ENCODE peak calls at places on chromosomes 5 and 9, in seven cellular contexts. One of them, this sample, is unnamed. For H3K9me3, the result is how much of the 10 kb centered on the place peaks cover.

GRCh38 chr9:112299514-112299913 is 33.9 kb downstream of the PTBP3 start:
- DNase-seq in naive thymus-derived CD4-positive, alpha-beta T cell: no peak
- DNase-seq in upper lobe of right lung: no peak
- DNase-seq in aorta: no peak
- DNase-seq in adrenal gland: no peak
- DNase-seq in neuronal stem cell: no peak
- DNase-seq in CD8-positive, alpha-beta memory T cell: no peak
- DNase-seq in this sample: no peak

GRCh38 chr5:138874771-138875628 is at the start of gene LRRTM2:
- DNase-seq in naive thymus-derived CD4-positive, alpha-beta T cell: no peak
- DNase-seq in upper lobe of right lung: no peak
- DNase-seq in aorta: no peak
- DNase-seq in adrenal gland: no peak
- DNase-seq in neuronal stem cell: no peak
- DNase-seq in CD8-positive, alpha-beta memory T cell: no peak
- DNase-seq in this sample: no peak

GRCh38 chr5:15627109-15627508 is 127.1 kb downstream of the FBXL7 start:
- DNase-seq in naive thymus-derived CD4-positive, alpha-beta T cell: no peak
- DNase-seq in upper lobe of right lung: no peak
- DNase-seq in aorta: no peak
- DNase-seq in adrenal gland: no peak
- DNase-seq in neuronal stem cell: no peak
- DNase-seq in CD8-positive, alpha-beta memory T cell: no peak
- DNase-seq in this sample: no peak

GRCh38 chr5:111848374-111848914 is 91.5 kb upstream of the NREP start:
- DNase-seq in naive thymus-derived CD4-positive, alpha-beta T cell: no peak
- DNase-seq in upper lobe of right lung: no peak
- DNase-seq in aorta: no peak
- DNase-seq in adrenal gland: no peak
- DNase-seq in neuronal stem cell: no peak
- DNase-seq in CD8-positive, alpha-beta memory T cell: no peak
- DNase-seq in this sample: no peak

GRCh38 chr5:68137451-68138190 is 77.9 kb upstream of the PIK3R1 start:
- DNase-seq in naive thymus-derived CD4-positive, alpha-beta T cell: no peak
- DNase-seq in upper lobe of right lung: no peak
- DNase-seq in aorta: no peak
- DNase-seq in adrenal gland: no peak
- DNase-seq in neuronal stem cell: no peak
- DNase-seq in CD8-positive, alpha-beta memory T cell: no peak
- DNase-seq in this sample: no peak

GRCh38 chr9:16419124-16419523 is 451.3 kb downstream of the BNC2 start:
- DNase-seq in naive thymus-derived CD4-positive, alpha-beta T cell: no peak
- DNase-seq in upper lobe of right lung: no peak
- DNase-seq in aorta: no peak
- DNase-seq in adrenal gland: no peak
- DNase-seq in neuronal stem cell: no peak
- DNase-seq in CD8-positive, alpha-beta memory T cell: no peak
- DNase-seq in this sample: no peak

GRCh38 chr9:16028516-16028915 is 475.7 kb downstream of the CCDC171 start:
- DNase-seq in naive thymus-derived CD4-positive, alpha-beta T cell: no peak
- DNase-seq in upper lobe of right lung: no peak
- DNase-seq in aorta: no peak
- DNase-seq in adrenal gland: no peak
- DNase-seq in neuronal stem cell: no peak
- DNase-seq in CD8-positive, alpha-beta memory T cell: no peak
- DNase-seq in this sample: no peak

GRCh38 chr9:10396641-10397040 is 216.2 kb downstream of the PTPRD start:
- DNase-seq in naive thymus-derived CD4-positive, alpha-beta T cell: no peak
- DNase-seq in upper lobe of right lung: no peak
- DNase-seq in aorta: no peak
- DNase-seq in adrenal gland: no peak
- DNase-seq in neuronal stem cell: no peak
- DNase-seq in CD8-positive, alpha-beta memory T cell: no peak
- DNase-seq in this sample: no peak

GRCh38 chr9:133202145-133202513 is 6.9 kb downstream of the OBP2B start:
- DNase-seq in naive thymus-derived CD4-positive, alpha-beta T cell: no peak
- DNase-seq in upper lobe of right lung: peak
- DNase-seq in aorta: no peak
- DNase-seq in adrenal gland: no peak
- DNase-seq in neuronal stem cell: no peak
- DNase-seq in CD8-positive, alpha-beta memory T cell: no peak
- DNase-seq in this sample: no peak

GRCh38 chr9:128136816-128137793 is 9.6 kb upstream of the PTGES2 start:
- DNase-seq in naive thymus-derived CD4-positive, alpha-beta T cell: no peak
- DNase-seq in upper lobe of right lung: no peak
- DNase-seq in aorta: no peak
- DNase-seq in adrenal gland: no peak
- DNase-seq in neuronal stem cell: no peak
- DNase-seq in CD8-positive, alpha-beta memory T cell: no peak
- DNase-seq in this sample: no peak

GRCh38 chr5:2656186-2656585 is 95.3 kb downstream of the IRX2 start:
- DNase-seq in naive thymus-derived CD4-positive, alpha-beta T cell: no peak
- DNase-seq in upper lobe of right lung: no peak
- DNase-seq in aorta: peak
- DNase-seq in adrenal gland: no peak
- DNase-seq in neuronal stem cell: no peak
- DNase-seq in CD8-positive, alpha-beta memory T cell: no peak
- DNase-seq in this sample: no peak

GRCh38 chr9:14343948-14344547 is 30.1 kb upstream of the NFIB start:
- DNase-seq in naive thymus-derived CD4-positive, alpha-beta T cell: no peak
- DNase-seq in upper lobe of right lung: no peak
- DNase-seq in aorta: no peak
- DNase-seq in adrenal gland: no peak
- DNase-seq in neuronal stem cell: no peak
- DNase-seq in CD8-positive, alpha-beta memory T cell: no peak
- DNase-seq in this sample: no peak

GRCh38 chr5:44885903-44886302 is 77.2 kb downstream of the MRPS30 start:
- DNase-seq in naive thymus-derived CD4-positive, alpha-beta T cell: no peak
- DNase-seq in upper lobe of right lung: no peak
- DNase-seq in aorta: no peak
- DNase-seq in adrenal gland: no peak
- DNase-seq in neuronal stem cell: no peak
- DNase-seq in CD8-positive, alpha-beta memory T cell: no peak
- DNase-seq in this sample: no peak

GRCh38 chr9:125409637-125410521 is 148.3 kb downstream of the GAPVD1 start:
- DNase-seq in naive thymus-derived CD4-positive, alpha-beta T cell: no peak
- DNase-seq in upper lobe of right lung: no peak
- DNase-seq in aorta: peak
- DNase-seq in adrenal gland: no peak
- DNase-seq in neuronal stem cell: no peak
- DNase-seq in CD8-positive, alpha-beta memory T cell: peak
- DNase-seq in this sample: no peak

GRCh38 chr5:76356887-76357286 is 46.2 kb upstream of the IQGAP2 start:
- DNase-seq in naive thymus-derived CD4-positive, alpha-beta T cell: no peak
- DNase-seq in upper lobe of right lung: no peak
- DNase-seq in aorta: no peak
- DNase-seq in adrenal gland: no peak
- DNase-seq in neuronal stem cell: no peak
- DNase-seq in CD8-positive, alpha-beta memory T cell: no peak
- DNase-seq in this sample: no peak

GRCh38 chr5:59391576-59391975 is 501.9 kb downstream of the PDE4D start:
- DNase-seq in naive thymus-derived CD4-positive, alpha-beta T cell: no peak
- DNase-seq in upper lobe of right lung: no peak
- DNase-seq in aorta: no peak
- DNase-seq in adrenal gland: no peak
- DNase-seq in neuronal stem cell: no peak
- DNase-seq in CD8-positive, alpha-beta memory T cell: no peak
- DNase-seq in this sample: no peak

GRCh38 chr5:59393585-59394289 is 499.8 kb downstream of the PDE4D start:
- DNase-seq in naive thymus-derived CD4-positive, alpha-beta T cell: no peak
- DNase-seq in upper lobe of right lung: no peak
- DNase-seq in aorta: no peak
- DNase-seq in adrenal gland: no peak
- DNase-seq in neuronal stem cell: no peak
- DNase-seq in CD8-positive, alpha-beta memory T cell: no peak
- DNase-seq in this sample: no peak

GRCh38 chr5:59387127-59387526 is 506.4 kb downstream of the PDE4D start:
- DNase-seq in naive thymus-derived CD4-positive, alpha-beta T cell: no peak
- DNase-seq in upper lobe of right lung: no peak
- DNase-seq in aorta: no peak
- DNase-seq in adrenal gland: no peak
- DNase-seq in neuronal stem cell: no peak
- DNase-seq in CD8-positive, alpha-beta memory T cell: no peak
- DNase-seq in this sample: no peak

GRCh38 chr5:59390074-59390659 is 503.4 kb downstream of the PDE4D start:
- DNase-seq in naive thymus-derived CD4-positive, alpha-beta T cell: no peak
- DNase-seq in upper lobe of right lung: no peak
- DNase-seq in aorta: no peak
- DNase-seq in adrenal gland: no peak
- DNase-seq in neuronal stem cell: peak
- DNase-seq in CD8-positive, alpha-beta memory T cell: no peak
- DNase-seq in this sample: peak

DNA sequence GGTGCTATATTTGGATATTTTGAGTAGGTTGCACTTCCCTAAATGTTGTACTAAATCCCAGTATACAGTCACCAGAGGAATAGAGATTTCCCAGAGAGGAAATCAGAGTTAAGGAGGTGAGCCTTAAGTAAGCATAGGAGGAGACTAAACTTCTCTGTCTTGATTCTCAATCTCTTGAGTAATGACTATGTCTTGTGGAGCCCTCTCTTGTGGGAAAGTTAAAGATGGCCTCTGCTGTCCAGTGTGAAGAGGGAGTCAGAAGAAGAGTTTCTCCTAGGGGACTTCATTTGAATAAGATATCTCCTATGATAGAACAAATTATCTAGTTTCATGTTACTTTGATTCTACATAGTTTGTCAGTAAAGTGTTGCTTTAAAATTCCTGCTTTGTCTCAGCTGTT is 502.5 kb downstream of the PDE4D start:
- DNase-seq in naive thymus-derived CD4-positive, alpha-beta T cell: no peak
- DNase-seq in upper lobe of right lung: no peak
- DNase-seq in aorta: no peak
- DNase-seq in adrenal gland: no peak
- DNase-seq in neuronal stem cell: no peak
- DNase-seq in CD8-positive, alpha-beta memory T cell: no peak
- DNase-seq in this sample: no peak
- H3K9me3 ChIP-seq in naive thymus-derived CD4-positive, alpha-beta T cell: under half
- H3K9me3 ChIP-seq in upper lobe of right lung: under half
- H3K9me3 ChIP-seq in aorta: under half
- H3K9me3 ChIP-seq in adrenal gland: under half
- H3K9me3 ChIP-seq in neuronal stem cell: under half
- H3K9me3 ChIP-seq in CD8-positive, alpha-beta memory T cell: under half
- H3K9me3 ChIP-seq in this sample: under half

DNA sequence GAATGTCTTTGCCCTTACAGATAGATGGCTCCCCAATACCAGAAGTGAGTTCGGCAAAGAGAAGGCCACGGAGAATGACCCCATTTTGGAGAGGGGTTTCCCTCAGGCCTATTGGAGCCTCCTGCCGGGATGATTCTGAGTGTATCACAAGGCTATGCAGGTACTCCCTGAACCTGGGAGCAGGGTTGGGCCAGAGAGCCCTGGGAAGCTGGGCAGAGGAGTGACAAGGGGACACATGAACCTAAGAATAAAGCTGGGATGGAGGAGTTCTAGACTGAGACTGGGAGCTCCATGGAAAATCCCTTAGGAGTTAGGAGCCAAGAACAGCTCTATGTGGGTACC is 433 bp downstream of the LEAP2 start:
- DNase-seq in naive thymus-derived CD4-positive, alpha-beta T cell: no peak
- DNase-seq in upper lobe of right lung: no peak
- DNase-seq in aorta: no peak
- DNase-seq in adrenal gland: no peak
- DNase-seq in neuronal stem cell: no peak
- DNase-seq in CD8-positive, alpha-beta memory T cell: no peak
- DNase-seq in this sample: no peak
- H3K27ac ChIP-seq in naive thymus-derived CD4-positive, alpha-beta T cell: no peak
- H3K27ac ChIP-seq in upper lobe of right lung: no peak
- H3K27ac ChIP-seq in aorta: peak
- H3K27ac ChIP-seq in adrenal gland: no peak
- H3K27ac ChIP-seq in neuronal stem cell: no peak
- H3K27ac ChIP-seq in CD8-positive, alpha-beta memory T cell: no peak
- H3K27ac ChIP-seq in this sample: peak

GRCh38 chr5:140785905-140786686 is at the start of gene PCDHA1:
- DNase-seq in naive thymus-derived CD4-positive, alpha-beta T cell: no peak
- DNase-seq in upper lobe of right lung: no peak
- DNase-seq in aorta: no peak
- DNase-seq in adrenal gland: no peak
- DNase-seq in neuronal stem cell: no peak
- DNase-seq in CD8-positive, alpha-beta memory T cell: no peak
- DNase-seq in this sample: no peak
- H3K9me3 ChIP-seq in naive thymus-derived CD4-positive, alpha-beta T cell: under half
- H3K9me3 ChIP-seq in upper lobe of right lung: under half
- H3K9me3 ChIP-seq in aorta: under half
- H3K9me3 ChIP-seq in adrenal gland: under half
- H3K9me3 ChIP-seq in neuronal stem cell: under half
- H3K9me3 ChIP-seq in CD8-positive, alpha-beta memory T cell: under half
- H3K9me3 ChIP-seq in this sample: under half

DNA sequence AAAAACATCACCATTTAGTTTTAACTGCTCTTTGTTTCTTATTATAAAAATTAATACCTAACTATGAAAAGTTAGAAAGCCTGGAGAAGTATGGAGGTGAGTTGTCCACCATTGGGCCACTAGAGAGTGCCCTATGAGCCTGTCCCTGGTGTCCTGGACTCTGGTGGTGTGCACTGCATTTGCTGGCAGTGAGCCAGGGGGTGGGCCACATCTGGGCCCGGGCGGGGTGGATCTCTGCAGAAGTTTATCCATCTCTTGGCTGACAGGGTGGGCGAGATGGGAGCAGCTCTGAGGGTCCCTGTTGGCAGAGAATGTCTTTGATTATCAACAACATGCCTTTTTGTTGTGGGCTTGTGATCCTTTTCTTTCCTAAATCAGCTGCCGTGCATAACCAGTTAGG is 8.2 kb downstream of the TENT4A start:
- DNase-seq in naive thymus-derived CD4-positive, alpha-beta T cell: no peak
- DNase-seq in upper lobe of right lung: peak
- DNase-seq in aorta: no peak
- DNase-seq in adrenal gland: no peak
- DNase-seq in neuronal stem cell: no peak
- DNase-seq in CD8-positive, alpha-beta memory T cell: no peak
- DNase-seq in this sample: no peak
- H3K27ac ChIP-seq in naive thymus-derived CD4-positive, alpha-beta T cell: no peak
- H3K27ac ChIP-seq in upper lobe of right lung: peak
- H3K27ac ChIP-seq in aorta: peak
- H3K27ac ChIP-seq in adrenal gland: peak
- H3K27ac ChIP-seq in neuronal stem cell: no peak
- H3K27ac ChIP-seq in CD8-positive, alpha-beta memory T cell: no peak
- H3K27ac ChIP-seq in this sample: no peak

DNA sequence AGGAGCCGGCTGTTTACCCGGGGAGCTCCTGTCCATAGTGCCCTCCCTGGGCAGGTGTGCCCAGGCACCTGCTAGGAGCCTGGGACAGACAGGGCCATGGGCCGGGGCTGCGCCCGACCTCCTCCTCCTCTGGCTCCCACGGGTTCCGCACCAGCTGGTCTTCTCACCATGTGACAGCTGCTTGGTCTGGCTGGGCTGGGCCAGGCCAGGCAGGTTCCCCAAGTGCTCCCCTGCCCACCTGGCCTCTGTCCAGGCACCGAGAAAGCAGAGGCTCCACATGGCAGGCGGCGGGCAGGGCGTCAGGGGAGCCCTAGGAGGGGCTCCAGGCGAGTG is 60.0 kb downstream of the OLFM1 start:
- DNase-seq in naive thymus-derived CD4-positive, alpha-beta T cell: no peak
- DNase-seq in upper lobe of right lung: no peak
- DNase-seq in aorta: no peak
- DNase-seq in adrenal gland: no peak
- DNase-seq in neuronal stem cell: no peak
- DNase-seq in CD8-positive, alpha-beta memory T cell: no peak
- DNase-seq in this sample: no peak
- H3K9me3 ChIP-seq in naive thymus-derived CD4-positive, alpha-beta T cell: under half
- H3K9me3 ChIP-seq in upper lobe of right lung: under half
- H3K9me3 ChIP-seq in aorta: under half
- H3K9me3 ChIP-seq in adrenal gland: under half
- H3K9me3 ChIP-seq in neuronal stem cell: under half
- H3K9me3 ChIP-seq in CD8-positive, alpha-beta memory T cell: under half
- H3K9me3 ChIP-seq in this sample: under half